ENCODE peak calls at places on chromosomes 6 and 20, in six cellular contexts. One of them, this sample, is unnamed. For H3K4me1, the result is how much of the 10 kb centered on the place peaks cover.

GRCh38 chr6:105459049-105459448 is 56.2 kb upstream of the PREP start:
- DNase-seq in SK-N-SH: no peak
- DNase-seq in mesenchymal stem cell: no peak
- DNase-seq in mammary epithelial cell: peak
- DNase-seq in kidney: no peak
- DNase-seq in GM23248: no peak
- DNase-seq in this sample: peak

GRCh38 chr6:32255212-32256153 is 31.6 kb upstream of the NOTCH4 start:
- DNase-seq in SK-N-SH: peak
- DNase-seq in mesenchymal stem cell: peak
- DNase-seq in mammary epithelial cell: peak
- DNase-seq in kidney: peak
- DNase-seq in GM23248: peak
- DNase-seq in this sample: peak

GRCh38 chr20:45258669-45259068 is 4.3 kb upstream of the SLPI start:
- DNase-seq in SK-N-SH: no peak
- DNase-seq in mesenchymal stem cell: no peak
- DNase-seq in mammary epithelial cell: no peak
- DNase-seq in kidney: no peak
- DNase-seq in GM23248: no peak
- DNase-seq in this sample: no peak

GRCh38 chr6:2403546-2403945 is 158.1 kb upstream of the GMDS start:
- DNase-seq in SK-N-SH: no peak
- DNase-seq in mesenchymal stem cell: no peak
- DNase-seq in mammary epithelial cell: no peak
- DNase-seq in kidney: no peak
- DNase-seq in GM23248: no peak
- DNase-seq in this sample: no peak

GRCh38 chr6:151069641-151070040 is 170.1 kb upstream of the AKAP12 start:
- DNase-seq in SK-N-SH: no peak
- DNase-seq in mesenchymal stem cell: no peak
- DNase-seq in mammary epithelial cell: no peak
- DNase-seq in kidney: no peak
- DNase-seq in GM23248: no peak
- DNase-seq in this sample: no peak

GRCh38 chr6:162871966-162872365 is 144.2 kb downstream of the PACRG start:
- DNase-seq in SK-N-SH: no peak
- DNase-seq in mesenchymal stem cell: no peak
- DNase-seq in mammary epithelial cell: no peak
- DNase-seq in kidney: no peak
- DNase-seq in GM23248: no peak
- DNase-seq in this sample: no peak

GRCh38 chr6:170277893-170278742 is 12.8 kb downstream of the DLL1 start:
- DNase-seq in SK-N-SH: no peak
- DNase-seq in mesenchymal stem cell: no peak
- DNase-seq in mammary epithelial cell: no peak
- DNase-seq in kidney: no peak
- DNase-seq in GM23248: no peak
- DNase-seq in this sample: no peak

GRCh38 chr6:19991176-19991575 is 154.0 kb downstream of the ID4 start:
- DNase-seq in SK-N-SH: no peak
- DNase-seq in mesenchymal stem cell: no peak
- DNase-seq in mammary epithelial cell: no peak
- DNase-seq in kidney: no peak
- DNase-seq in GM23248: no peak
- DNase-seq in this sample: no peak

GRCh38 chr6:112357801-112358200 is 10.7 kb downstream of the RFPL4B start:
- DNase-seq in SK-N-SH: no peak
- DNase-seq in mesenchymal stem cell: peak
- DNase-seq in mammary epithelial cell: peak
- DNase-seq in kidney: no peak
- DNase-seq in GM23248: peak
- DNase-seq in this sample: no peak

GRCh38 chr6:3871511-3871910 is 22.3 kb downstream of the FAM50B start:
- DNase-seq in SK-N-SH: no peak
- DNase-seq in mesenchymal stem cell: no peak
- DNase-seq in mammary epithelial cell: no peak
- DNase-seq in kidney: no peak
- DNase-seq in GM23248: no peak
- DNase-seq in this sample: no peak

GRCh38 chr20:669573-669972 is 6.0 kb downstream of the SCRT2 start:
- DNase-seq in SK-N-SH: no peak
- DNase-seq in mesenchymal stem cell: no peak
- DNase-seq in mammary epithelial cell: no peak
- DNase-seq in kidney: peak
- DNase-seq in GM23248: no peak
- DNase-seq in this sample: no peak

GRCh38 chr6:44179072-44179536 is 20.5 kb downstream of the CAPN11 start:
- DNase-seq in SK-N-SH: no peak
- DNase-seq in mesenchymal stem cell: no peak
- DNase-seq in mammary epithelial cell: no peak
- DNase-seq in kidney: no peak
- DNase-seq in GM23248: peak
- DNase-seq in this sample: no peak

GRCh38 chr20:64077876-64078551 is 1.3 kb downstream of the RGS19 start:
- DNase-seq in SK-N-SH: no peak
- DNase-seq in mesenchymal stem cell: no peak
- DNase-seq in mammary epithelial cell: no peak
- DNase-seq in kidney: no peak
- DNase-seq in GM23248: no peak
- DNase-seq in this sample: no peak

GRCh38 chr6:74273541-74273940 is 577.5 kb downstream of the CD109 start:
- DNase-seq in SK-N-SH: no peak
- DNase-seq in mesenchymal stem cell: no peak
- DNase-seq in mammary epithelial cell: no peak
- DNase-seq in kidney: no peak
- DNase-seq in GM23248: no peak
- DNase-seq in this sample: no peak

GRCh38 chr6:125314019-125314581 is 12.3 kb upstream of the HDDC2 start:
- DNase-seq in SK-N-SH: peak
- DNase-seq in mesenchymal stem cell: peak
- DNase-seq in mammary epithelial cell: peak
- DNase-seq in kidney: no peak
- DNase-seq in GM23248: peak
- DNase-seq in this sample: no peak

GRCh38 chr6:69232506-69233194 is 564.2 kb downstream of the LMBRD1 start:
- DNase-seq in SK-N-SH: peak
- DNase-seq in mesenchymal stem cell: peak
- DNase-seq in mammary epithelial cell: peak
- DNase-seq in kidney: peak
- DNase-seq in GM23248: peak
- DNase-seq in this sample: no peak

GRCh38 chr6:43103253-43103876 is 27.3 kb downstream of the PTK7 start:
- DNase-seq in SK-N-SH: no peak
- DNase-seq in mesenchymal stem cell: no peak
- DNase-seq in mammary epithelial cell: peak
- DNase-seq in kidney: no peak
- DNase-seq in GM23248: no peak
- DNase-seq in this sample: no peak

GRCh38 chr6:143034689-143035334 is 25.9 kb upstream of the AIG1 start:
- DNase-seq in SK-N-SH: no peak
- DNase-seq in mesenchymal stem cell: no peak
- DNase-seq in mammary epithelial cell: no peak
- DNase-seq in kidney: no peak
- DNase-seq in GM23248: no peak
- DNase-seq in this sample: no peak

GRCh38 chr6:44696099-44696498 is 308.6 kb downstream of the CDC5L start:
- DNase-seq in SK-N-SH: no peak
- DNase-seq in mesenchymal stem cell: no peak
- DNase-seq in mammary epithelial cell: peak
- DNase-seq in kidney: no peak
- DNase-seq in GM23248: peak
- DNase-seq in this sample: no peak

GRCh38 chr6:144922120-144922722 is 637.1 kb downstream of the UTRN start:
- DNase-seq in SK-N-SH: peak
- DNase-seq in mesenchymal stem cell: no peak
- DNase-seq in mammary epithelial cell: no peak
- DNase-seq in kidney: no peak
- DNase-seq in GM23248: peak
- DNase-seq in this sample: no peak

GRCh38 chr20:34940126-34940525 is 15.5 kb downstream of the GSS start:
- DNase-seq in SK-N-SH: no peak
- DNase-seq in mesenchymal stem cell: no peak
- DNase-seq in mammary epithelial cell: no peak
- DNase-seq in kidney: no peak
- DNase-seq in GM23248: no peak
- DNase-seq in this sample: no peak

GRCh38 chr6:151024597-151024996 is 159.1 kb downstream of the MTHFD1L start:
- DNase-seq in SK-N-SH: no peak
- DNase-seq in mesenchymal stem cell: no peak
- DNase-seq in mammary epithelial cell: no peak
- DNase-seq in kidney: no peak
- DNase-seq in GM23248: no peak
- DNase-seq in this sample: no peak

GRCh38 chr6:6749791-6750434 is 161.4 kb downstream of the LY86 start:
- DNase-seq in SK-N-SH: no peak
- DNase-seq in mesenchymal stem cell: peak
- DNase-seq in mammary epithelial cell: peak
- DNase-seq in kidney: peak
- DNase-seq in GM23248: peak
- DNase-seq in this sample: no peak

GRCh38 chr20:36098364-36098763 is 56.2 kb upstream of the EPB41L1 start:
- DNase-seq in SK-N-SH: no peak
- DNase-seq in mesenchymal stem cell: no peak
- DNase-seq in mammary epithelial cell: peak
- DNase-seq in kidney: no peak
- DNase-seq in GM23248: peak
- DNase-seq in this sample: no peak
- H3K4me1 ChIP-seq in SK-N-SH: under half
- H3K4me1 ChIP-seq in mesenchymal stem cell: under half
- H3K4me1 ChIP-seq in mammary epithelial cell: under half
- H3K4me1 ChIP-seq in kidney: half or more
- H3K4me1 ChIP-seq in GM23248: under half
- H3K4me1 ChIP-seq in this sample: under half

GRCh38 chr20:47392721-47393073 is 36.2 kb upstream of the ZMYND8 start:
- DNase-seq in SK-N-SH: no peak
- DNase-seq in mesenchymal stem cell: peak
- DNase-seq in mammary epithelial cell: peak
- DNase-seq in kidney: no peak
- DNase-seq in GM23248: peak
- DNase-seq in this sample: peak

GRCh38 chr20:47391276-47392010 is 34.9 kb upstream of the ZMYND8 start:
- DNase-seq in SK-N-SH: no peak
- DNase-seq in mesenchymal stem cell: no peak
- DNase-seq in mammary epithelial cell: no peak
- DNase-seq in kidney: no peak
- DNase-seq in GM23248: no peak
- DNase-seq in this sample: no peak

GRCh38 chr20:47396762-47397476 is 40.4 kb upstream of the ZMYND8 start:
- DNase-seq in SK-N-SH: no peak
- DNase-seq in mesenchymal stem cell: peak
- DNase-seq in mammary epithelial cell: no peak
- DNase-seq in kidney: no peak
- DNase-seq in GM23248: no peak
- DNase-seq in this sample: no peak

GRCh38 chr20:47389867-47390347 is 33.4 kb upstream of the ZMYND8 start:
- DNase-seq in SK-N-SH: no peak
- DNase-seq in mesenchymal stem cell: peak
- DNase-seq in mammary epithelial cell: peak
- DNase-seq in kidney: no peak
- DNase-seq in GM23248: peak
- DNase-seq in this sample: peak

DNA sequence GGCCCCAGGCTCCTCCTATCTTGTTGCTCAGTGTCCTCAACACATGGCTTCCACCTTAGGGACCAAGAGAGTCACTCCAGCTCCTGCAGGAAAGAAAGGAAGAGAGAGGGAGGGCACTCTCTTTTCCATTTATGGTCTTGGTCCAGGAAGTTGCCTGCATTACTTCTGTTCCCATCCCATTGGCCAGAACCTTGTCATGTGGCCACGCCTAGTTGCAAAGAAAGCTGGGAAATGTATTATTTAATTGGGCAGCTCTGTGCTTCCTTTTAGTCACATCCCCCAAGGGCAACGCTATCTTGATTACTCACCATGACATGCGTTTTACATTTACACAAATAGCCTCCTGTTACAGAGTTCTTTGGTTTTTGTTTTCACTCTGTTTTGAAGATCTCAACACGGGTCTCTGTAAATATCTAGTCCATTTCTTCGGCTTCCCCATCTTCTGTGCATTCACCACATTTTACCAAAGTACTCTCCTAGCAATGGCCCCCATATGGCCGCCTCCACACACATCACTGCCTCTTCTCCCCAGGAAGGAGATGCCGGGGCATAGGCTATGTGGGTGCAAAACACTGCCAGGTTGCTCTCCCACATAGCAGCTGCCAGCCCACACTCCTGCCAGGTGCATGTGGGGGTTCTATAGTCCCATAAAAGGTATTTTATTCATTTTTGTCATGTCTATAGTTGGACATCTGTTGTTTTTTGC is 35.7 kb upstream of the ZMYND8 start:
- DNase-seq in SK-N-SH: peak
- DNase-seq in mesenchymal stem cell: peak
- DNase-seq in mammary epithelial cell: peak
- DNase-seq in kidney: no peak
- DNase-seq in GM23248: peak
- DNase-seq in this sample: peak
- H3K9ac ChIP-seq in SK-N-SH: no peak
- H3K9ac ChIP-seq in mesenchymal stem cell: peak
- H3K9ac ChIP-seq in mammary epithelial cell: peak
- H3K9ac ChIP-seq in kidney: no peak
- H3K9ac ChIP-seq in GM23248: peak
- H3K9ac ChIP-seq in this sample: peak

DNA sequence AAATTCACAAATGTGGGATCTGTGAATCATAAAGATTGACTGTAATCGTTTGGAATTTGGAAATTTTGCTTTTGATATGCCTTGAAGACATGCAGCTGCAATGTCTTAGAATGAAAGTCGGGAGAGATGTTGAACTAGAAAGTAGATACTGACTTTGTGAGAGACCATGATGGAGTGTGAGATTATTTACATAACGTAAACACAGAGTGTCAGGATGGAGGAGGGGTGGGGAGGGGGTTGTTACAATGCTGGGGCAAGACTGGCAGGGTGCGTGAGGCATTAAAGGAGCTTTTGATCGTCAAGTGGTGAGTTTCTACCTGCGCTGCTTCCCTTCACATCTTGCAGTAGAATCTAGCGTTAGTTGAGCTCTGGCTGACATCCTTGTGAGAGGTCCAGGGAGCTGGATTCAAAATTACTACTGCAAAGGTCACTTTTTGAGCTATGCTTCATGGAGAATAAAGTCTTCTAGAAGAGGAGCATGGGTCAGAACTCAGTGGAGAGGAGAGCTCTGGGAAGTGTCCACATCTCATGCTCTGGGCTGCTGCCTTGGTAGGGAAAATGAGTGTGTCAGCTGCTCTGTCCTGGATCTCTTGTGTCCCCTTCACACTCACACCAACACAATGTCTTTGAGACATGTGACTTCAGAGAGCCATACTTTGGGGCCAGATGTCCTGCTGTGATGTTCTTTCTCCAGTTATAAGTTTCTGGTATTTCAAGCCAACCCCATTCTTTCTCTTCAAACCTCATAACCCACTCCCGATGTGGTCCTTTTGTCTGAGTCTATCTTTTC is 105.2 kb upstream of the CITED2 start:
- DNase-seq in SK-N-SH: no peak
- DNase-seq in mesenchymal stem cell: no peak
- DNase-seq in mammary epithelial cell: no peak
- DNase-seq in kidney: no peak
- DNase-seq in GM23248: no peak
- DNase-seq in this sample: no peak
- H3K4me1 ChIP-seq in SK-N-SH: under half
- H3K4me1 ChIP-seq in mesenchymal stem cell: under half
- H3K4me1 ChIP-seq in mammary epithelial cell: under half
- H3K4me1 ChIP-seq in kidney: under half
- H3K4me1 ChIP-seq in GM23248: under half
- H3K4me1 ChIP-seq in this sample: under half

GRCh38 chr20:43559588-43559987 is 761 bp downstream of the SGK2 start:
- DNase-seq in SK-N-SH: no peak
- DNase-seq in mesenchymal stem cell: no peak
- DNase-seq in mammary epithelial cell: no peak
- DNase-seq in kidney: peak
- DNase-seq in GM23248: no peak
- DNase-seq in this sample: no peak
- H3K9ac ChIP-seq in SK-N-SH: no peak
- H3K9ac ChIP-seq in mesenchymal stem cell: no peak
- H3K9ac ChIP-seq in mammary epithelial cell: no peak
- H3K9ac ChIP-seq in kidney: peak
- H3K9ac ChIP-seq in GM23248: no peak
- H3K9ac ChIP-seq in this sample: no peak